ENCODE peak calls at places on chromosome 12, in eight cellular contexts. O, L, M, D, G, S, R and Z are unnamed samples.

GRCh38 chr12:46390881-46391280 is 18.3 kb upstream of the SLC38A2 start:
- DNase-seq in O (no peak), L (no peak), M (no peak), D (peak), G (no peak), S (no peak), R (no peak), Z (no peak)

GRCh38 chr12:76622915-76623314 is 63.3 kb upstream of the OSBPL8 start:
- DNase-seq in O (no peak), L (no peak), M (no peak), D (no peak), G (no peak), S (no peak), R (no peak), Z (no peak)

GRCh38 chr12:109020750-109021380 is at the start of gene SVOP:
- DNase-seq in O (peak), L (peak), M (peak), D (peak), G (peak), S (peak), R (peak), Z (peak)

GRCh38 chr12:100987552-100988277 is 193.1 kb downstream of the ANO4 start:
- DNase-seq in O (peak), L (peak), M (peak), D (peak), G (no peak), S (peak), R (peak), Z (peak)

GRCh38 chr12:76236640-76237039 is 111.6 kb downstream of the BBS10 start:
- DNase-seq in O (no peak), L (peak), M (no peak), D (no peak), G (no peak), S (peak), R (no peak), Z (no peak)

GRCh38 chr12:81644503-81644902 is 114.6 kb downstream of the PPFIA2 start:
- DNase-seq in O (no peak), L (peak), M (no peak), D (no peak), G (no peak), S (no peak), R (no peak), Z (peak)

GRCh38 chr12:47801904-47802246 is 17.8 kb downstream of the HDAC7 start:
- DNase-seq in O (no peak), L (no peak), M (no peak), D (no peak), G (no peak), S (no peak), R (no peak), Z (no peak)

GRCh38 chr12:68743416-68743815 is 2.6 kb upstream of the SLC35E3 start:
- DNase-seq in O (no peak), L (no peak), M (no peak), D (no peak), G (no peak), S (no peak), R (no peak), Z (no peak)

GRCh38 chr12:47725091-47725772 is at the start of gene ENDOU:
- DNase-seq in O (no peak), L (no peak), M (no peak), D (no peak), G (no peak), S (no peak), R (no peak), Z (no peak)

GRCh38 chr12:40614923-40615322 is 77.3 kb upstream of the CNTN1 start:
- DNase-seq in O (no peak), L (no peak), M (no peak), D (peak), G (no peak), S (no peak), R (no peak), Z (no peak)

GRCh38 chr12:6278439-6279255 is 31.8 kb upstream of the PLEKHG6 start:
- DNase-seq in O (peak), L (peak), M (peak), D (peak), G (peak), S (peak), R (peak), Z (no peak)

GRCh38 chr12:11731455-11731854 is 82.0 kb downstream of the ETV6 start:
- DNase-seq in O (no peak), L (peak), M (peak), D (no peak), G (no peak), S (no peak), R (no peak), Z (no peak)

GRCh38 chr12:68334136-68334535 is 2.0 kb upstream of the MDM1 start:
- DNase-seq in O (no peak), L (no peak), M (peak), D (peak), G (peak), S (no peak), R (no peak), Z (no peak)

GRCh38 chr12:114976361-114976760 is 292.4 kb upstream of the TBX3 start:
- DNase-seq in O (no peak), L (no peak), M (no peak), D (no peak), G (no peak), S (no peak), R (no peak), Z (no peak)

GRCh38 chr12:48422060-48422459 is 50.3 kb upstream of the ANP32D start:
- DNase-seq in O (no peak), L (no peak), M (no peak), D (no peak), G (no peak), S (peak), R (no peak), Z (no peak)

GRCh38 chr12:115402443-115403170 is 718.6 kb upstream of the TBX3 start:
- DNase-seq in O (no peak), L (no peak), M (no peak), D (no peak), G (no peak), S (no peak), R (no peak), Z (no peak)

GRCh38 chr12:49521391-49521790 is 17.4 kb upstream of the KCNH3 start:
- DNase-seq in O (no peak), L (no peak), M (no peak), D (no peak), G (no peak), S (no peak), R (no peak), Z (no peak)

GRCh38 chr12:131101006-131101405 is 147.3 kb downstream of the ADGRD1 start:
- DNase-seq in O (peak), L (no peak), M (no peak), D (no peak), G (no peak), S (no peak), R (no peak), Z (no peak)

GRCh38 chr12:45296046-45296586 is 80.2 kb downstream of the ANO6 start:
- DNase-seq in O (no peak), L (no peak), M (no peak), D (no peak), G (no peak), S (peak), R (no peak), Z (no peak)

GRCh38 chr12:104605685-104606084 is 148.9 kb downstream of the CHST11 start:
- DNase-seq in O (no peak), L (no peak), M (no peak), D (peak), G (no peak), S (no peak), R (no peak), Z (no peak)